ENCODE peak calls at places on chromosome 5, in ten cellular contexts. One of them, this sample, is unnamed.

GRCh38 chr5:82244854-82245635 is 33.1 kb downstream of the RPS23 start:
- DNase-seq in amniotic stem cell: no peak
- DNase-seq in M059J: no peak
- DNase-seq in memory B cell: no peak
- DNase-seq in MV-4-11: no peak
- DNase-seq in posterior cingulate gyrus: no peak
- DNase-seq in ELR: no peak
- DNase-seq in ACHN: no peak
- DNase-seq in T-helper 17 cell: no peak
- DNase-seq in RWPE1: no peak
- DNase-seq in this sample: no peak

GRCh38 chr5:149615976-149616375 is 34.7 kb downstream of the ARHGEF37 start:
- DNase-seq in amniotic stem cell: no peak
- DNase-seq in M059J: no peak
- DNase-seq in memory B cell: no peak
- DNase-seq in MV-4-11: no peak
- DNase-seq in posterior cingulate gyrus: no peak
- DNase-seq in ELR: no peak
- DNase-seq in ACHN: no peak
- DNase-seq in T-helper 17 cell: no peak
- DNase-seq in RWPE1: no peak
- DNase-seq in this sample: no peak

GRCh38 chr5:172395483-172395882 is 58.8 kb downstream of the SH3PXD2B start:
- DNase-seq in amniotic stem cell: no peak
- DNase-seq in M059J: no peak
- DNase-seq in memory B cell: no peak
- DNase-seq in MV-4-11: no peak
- DNase-seq in posterior cingulate gyrus: no peak
- DNase-seq in ELR: peak; percentile 59
- DNase-seq in ACHN: peak; percentile 14
- DNase-seq in T-helper 17 cell: no peak
- DNase-seq in RWPE1: no peak
- DNase-seq in this sample: no peak

GRCh38 chr5:80967500-80968181 is 7.5 kb downstream of the RASGRF2 start:
- DNase-seq in amniotic stem cell: peak; percentile 5
- DNase-seq in M059J: peak; percentile 96
- DNase-seq in memory B cell: no peak
- DNase-seq in MV-4-11: no peak
- DNase-seq in posterior cingulate gyrus: no peak
- DNase-seq in ELR: peak; percentile 99
- DNase-seq in ACHN: peak; percentile 8
- DNase-seq in T-helper 17 cell: no peak
- DNase-seq in RWPE1: peak; percentile 81
- DNase-seq in this sample: no peak

GRCh38 chr5:176676361-176676824 is 29.1 kb downstream of the TSPAN17 start:
- DNase-seq in amniotic stem cell: peak; percentile 32
- DNase-seq in M059J: peak; percentile 86
- DNase-seq in memory B cell: no peak
- DNase-seq in MV-4-11: peak; percentile 82
- DNase-seq in posterior cingulate gyrus: no peak
- DNase-seq in ELR: peak; percentile 68
- DNase-seq in ACHN: no peak
- DNase-seq in T-helper 17 cell: no peak
- DNase-seq in RWPE1: no peak
- DNase-seq in this sample: no peak

GRCh38 chr5:83368317-83368716 is 103.2 kb upstream of the VCAN start:
- DNase-seq in amniotic stem cell: peak; percentile 54
- DNase-seq in M059J: peak; percentile 96
- DNase-seq in memory B cell: no peak
- DNase-seq in MV-4-11: peak; percentile 96
- DNase-seq in posterior cingulate gyrus: no peak
- DNase-seq in ELR: peak; percentile 94
- DNase-seq in ACHN: no peak
- DNase-seq in T-helper 17 cell: no peak
- DNase-seq in RWPE1: peak; percentile 59
- DNase-seq in this sample: no peak

GRCh38 chr5:4086081-4086480 is 490.4 kb downstream of the IRX1 start:
- DNase-seq in amniotic stem cell: no peak
- DNase-seq in M059J: no peak
- DNase-seq in memory B cell: no peak
- DNase-seq in MV-4-11: no peak
- DNase-seq in posterior cingulate gyrus: no peak
- DNase-seq in ELR: no peak
- DNase-seq in ACHN: no peak
- DNase-seq in T-helper 17 cell: no peak
- DNase-seq in RWPE1: no peak
- DNase-seq in this sample: no peak

GRCh38 chr5:127585661-127586060 is 63.2 kb upstream of the CTXN3 start:
- DNase-seq in amniotic stem cell: no peak
- DNase-seq in M059J: peak; percentile 27
- DNase-seq in memory B cell: no peak
- DNase-seq in MV-4-11: no peak
- DNase-seq in posterior cingulate gyrus: no peak
- DNase-seq in ELR: no peak
- DNase-seq in ACHN: no peak
- DNase-seq in T-helper 17 cell: no peak
- DNase-seq in RWPE1: no peak
- DNase-seq in this sample: no peak

GRCh38 chr5:14109041-14109747 is 33.9 kb upstream of the TRIO start:
- DNase-seq in amniotic stem cell: no peak
- DNase-seq in M059J: peak; percentile 84
- DNase-seq in memory B cell: no peak
- DNase-seq in MV-4-11: peak; percentile 2
- DNase-seq in posterior cingulate gyrus: no peak
- DNase-seq in ELR: peak; percentile 93
- DNase-seq in ACHN: no peak
- DNase-seq in T-helper 17 cell: no peak
- DNase-seq in RWPE1: peak; percentile 26
- DNase-seq in this sample: no peak

GRCh38 chr5:91419571-91420537 is 36.7 kb upstream of the ARRDC3 start:
- DNase-seq in amniotic stem cell: no peak
- DNase-seq in M059J: peak; percentile 58
- DNase-seq in memory B cell: peak; percentile 58
- DNase-seq in MV-4-11: peak; percentile 66
- DNase-seq in posterior cingulate gyrus: no peak
- DNase-seq in ELR: peak; percentile 75
- DNase-seq in ACHN: peak; percentile 59
- DNase-seq in T-helper 17 cell: peak; percentile 43
- DNase-seq in RWPE1: peak; percentile 36
- DNase-seq in this sample: peak; percentile 63

GRCh38 chr5:2371419-2371710 is 380.1 kb downstream of the IRX2 start:
- DNase-seq in amniotic stem cell: no peak
- DNase-seq in M059J: no peak
- DNase-seq in memory B cell: no peak
- DNase-seq in MV-4-11: no peak
- DNase-seq in posterior cingulate gyrus: no peak
- DNase-seq in ELR: no peak
- DNase-seq in ACHN: no peak
- DNase-seq in T-helper 17 cell: no peak
- DNase-seq in RWPE1: no peak
- DNase-seq in this sample: no peak

GRCh38 chr5:60102961-60103683 is 209.6 kb upstream of the PDE4D start:
- DNase-seq in amniotic stem cell: peak; percentile 9
- DNase-seq in M059J: peak; percentile 88
- DNase-seq in memory B cell: no peak
- DNase-seq in MV-4-11: no peak
- DNase-seq in posterior cingulate gyrus: no peak
- DNase-seq in ELR: peak; percentile 48
- DNase-seq in ACHN: no peak
- DNase-seq in T-helper 17 cell: no peak
- DNase-seq in RWPE1: no peak
- DNase-seq in this sample: no peak

GRCh38 chr5:142600092-142600491 is 85.8 kb downstream of the FGF1 start:
- DNase-seq in amniotic stem cell: no peak
- DNase-seq in M059J: peak; percentile 32
- DNase-seq in memory B cell: no peak
- DNase-seq in MV-4-11: no peak
- DNase-seq in posterior cingulate gyrus: no peak
- DNase-seq in ELR: no peak
- DNase-seq in ACHN: no peak
- DNase-seq in T-helper 17 cell: no peak
- DNase-seq in RWPE1: no peak
- DNase-seq in this sample: no peak

GRCh38 chr5:172870261-172870806 is 36.3 kb downstream of the ERGIC1 start:
- DNase-seq in amniotic stem cell: peak; percentile 87
- DNase-seq in M059J: peak; percentile 92
- DNase-seq in memory B cell: no peak
- DNase-seq in MV-4-11: peak; percentile 26
- DNase-seq in posterior cingulate gyrus: no peak
- DNase-seq in ELR: peak; percentile 98
- DNase-seq in ACHN: peak; percentile 90
- DNase-seq in T-helper 17 cell: no peak
- DNase-seq in RWPE1: peak; percentile 93
- DNase-seq in this sample: no peak

GRCh38 chr5:103414598-103414997 is 148.0 kb downstream of the NUDT12 start:
- DNase-seq in amniotic stem cell: no peak
- DNase-seq in M059J: peak; percentile 68
- DNase-seq in memory B cell: no peak
- DNase-seq in MV-4-11: no peak
- DNase-seq in posterior cingulate gyrus: no peak
- DNase-seq in ELR: no peak
- DNase-seq in ACHN: no peak
- DNase-seq in T-helper 17 cell: no peak
- DNase-seq in RWPE1: no peak
- DNase-seq in this sample: no peak

GRCh38 chr5:107869459-107870115 is 198.8 kb upstream of the EFNA5 start:
- DNase-seq in amniotic stem cell: peak; percentile 11
- DNase-seq in M059J: peak; percentile 88
- DNase-seq in memory B cell: no peak
- DNase-seq in MV-4-11: no peak
- DNase-seq in posterior cingulate gyrus: no peak
- DNase-seq in ELR: peak; percentile 88
- DNase-seq in ACHN: peak; percentile 25
- DNase-seq in T-helper 17 cell: no peak
- DNase-seq in RWPE1: peak; percentile 86
- DNase-seq in this sample: no peak

GRCh38 chr5:172733179-172733973 is 37.6 kb downstream of the DUSP1 start:
- DNase-seq in amniotic stem cell: peak; percentile 88
- DNase-seq in M059J: peak; percentile 99
- DNase-seq in memory B cell: no peak
- DNase-seq in MV-4-11: peak; percentile 33
- DNase-seq in posterior cingulate gyrus: no peak
- DNase-seq in ELR: peak; percentile 96
- DNase-seq in ACHN: peak; percentile 84
- DNase-seq in T-helper 17 cell: no peak
- DNase-seq in RWPE1: peak; percentile 97
- DNase-seq in this sample: no peak

GRCh38 chr5:388266-389196 is 54.4 kb upstream of the EXOC3 start:
- DNase-seq in amniotic stem cell: no peak
- DNase-seq in M059J: no peak
- DNase-seq in memory B cell: no peak
- DNase-seq in MV-4-11: peak; percentile 17
- DNase-seq in posterior cingulate gyrus: no peak
- DNase-seq in ELR: no peak
- DNase-seq in ACHN: no peak
- DNase-seq in T-helper 17 cell: no peak
- DNase-seq in RWPE1: no peak
- DNase-seq in this sample: no peak

GRCh38 chr5:32115985-32116384 is 58.1 kb downstream of the GOLPH3 start:
- DNase-seq in amniotic stem cell: no peak
- DNase-seq in M059J: peak; percentile 14
- DNase-seq in memory B cell: no peak
- DNase-seq in MV-4-11: no peak
- DNase-seq in posterior cingulate gyrus: no peak
- DNase-seq in ELR: no peak
- DNase-seq in ACHN: no peak
- DNase-seq in T-helper 17 cell: no peak
- DNase-seq in RWPE1: no peak
- DNase-seq in this sample: no peak

GRCh38 chr5:17888155-17888554 is 253.9 kb downstream of the TAF11L14 start:
- DNase-seq in amniotic stem cell: no peak
- DNase-seq in M059J: no peak
- DNase-seq in memory B cell: no peak
- DNase-seq in MV-4-11: no peak
- DNase-seq in posterior cingulate gyrus: no peak
- DNase-seq in ELR: no peak
- DNase-seq in ACHN: no peak
- DNase-seq in T-helper 17 cell: no peak
- DNase-seq in RWPE1: no peak
- DNase-seq in this sample: no peak

GRCh38 chr5:96432245-96433065 is 593 bp downstream of the PCSK1 start:
- DNase-seq in amniotic stem cell: no peak
- DNase-seq in M059J: peak; percentile 89
- DNase-seq in memory B cell: no peak
- DNase-seq in MV-4-11: no peak
- DNase-seq in posterior cingulate gyrus: no peak
- DNase-seq in ELR: no peak
- DNase-seq in ACHN: no peak
- DNase-seq in T-helper 17 cell: no peak
- DNase-seq in RWPE1: no peak
- DNase-seq in this sample: no peak

GRCh38 chr5:142015781-142016533 is 3.1 kb upstream of the GNPDA1 start:
- DNase-seq in amniotic stem cell: peak; percentile 16
- DNase-seq in M059J: peak; percentile 82
- DNase-seq in memory B cell: no peak
- DNase-seq in MV-4-11: peak; percentile 88
- DNase-seq in posterior cingulate gyrus: no peak
- DNase-seq in ELR: peak; percentile 78
- DNase-seq in ACHN: peak; percentile 64
- DNase-seq in T-helper 17 cell: no peak
- DNase-seq in RWPE1: peak; percentile 77
- DNase-seq in this sample: no peak

GRCh38 chr5:218457-219289 is 553 bp downstream of the SDHA start:
- DNase-seq in amniotic stem cell: no peak
- DNase-seq in M059J: peak; percentile 45
- DNase-seq in memory B cell: peak; percentile 9
- DNase-seq in MV-4-11: peak; percentile 30
- DNase-seq in posterior cingulate gyrus: no peak
- DNase-seq in ELR: peak; percentile 65
- DNase-seq in ACHN: peak; percentile 37
- DNase-seq in T-helper 17 cell: no peak
- DNase-seq in RWPE1: peak; percentile 23
- DNase-seq in this sample: peak; percentile 20

GRCh38 chr5:103901885-103902284 is 339.3 kb upstream of the NUDT12 start:
- DNase-seq in amniotic stem cell: no peak
- DNase-seq in M059J: no peak
- DNase-seq in memory B cell: no peak
- DNase-seq in MV-4-11: no peak
- DNase-seq in posterior cingulate gyrus: no peak
- DNase-seq in ELR: peak; percentile 40
- DNase-seq in ACHN: no peak
- DNase-seq in T-helper 17 cell: no peak
- DNase-seq in RWPE1: no peak
- DNase-seq in this sample: no peak

GRCh38 chr5:52469420-52469819 is 318.3 kb upstream of the ITGA1 start:
- DNase-seq in amniotic stem cell: no peak
- DNase-seq in M059J: no peak
- DNase-seq in memory B cell: no peak
- DNase-seq in MV-4-11: peak; percentile 65
- DNase-seq in posterior cingulate gyrus: no peak
- DNase-seq in ELR: no peak
- DNase-seq in ACHN: no peak
- DNase-seq in T-helper 17 cell: no peak
- DNase-seq in RWPE1: no peak
- DNase-seq in this sample: no peak

GRCh38 chr5:145834554-145834916 is 607 bp downstream of the PRELID2 start:
- DNase-seq in amniotic stem cell: no peak
- DNase-seq in M059J: no peak
- DNase-seq in memory B cell: no peak
- DNase-seq in MV-4-11: no peak
- DNase-seq in posterior cingulate gyrus: no peak
- DNase-seq in ELR: no peak
- DNase-seq in ACHN: no peak
- DNase-seq in T-helper 17 cell: no peak
- DNase-seq in RWPE1: no peak
- DNase-seq in this sample: no peak

GRCh38 chr5:124494540-124495116 is 251.8 kb downstream of the ZNF608 start:
- DNase-seq in amniotic stem cell: no peak
- DNase-seq in M059J: no peak
- DNase-seq in memory B cell: no peak
- DNase-seq in MV-4-11: no peak
- DNase-seq in posterior cingulate gyrus: no peak
- DNase-seq in ELR: no peak
- DNase-seq in ACHN: no peak
- DNase-seq in T-helper 17 cell: no peak
- DNase-seq in RWPE1: no peak
- DNase-seq in this sample: no peak